ENCODE peak calls at places on chromosomes 13 and 19, in six cellular contexts. J, B, N, F, I and C are unnamed samples.

GRCh38 chr13:101785858-101786257 is 333.4 kb downstream of the ITGBL1 start:
- DNase-seq in B (no peak), J (no peak), I (no peak), F (peak; percentile 60), N (no peak), C (no peak)

GRCh38 chr19:13604902-13605586 is 98.8 kb upstream of the CACNA1A start:
- DNase-seq in B (no peak), N (no peak), I (no peak), J (no peak), F (no peak), C (no peak)

GRCh38 chr13:75836441-75836840 is 200.3 kb downstream of the LMO7 start:
- DNase-seq in B (no peak), I (no peak), J (no peak), N (no peak), F (no peak), C (no peak)

GRCh38 chr13:27005556-27005955 is 166.1 kb downstream of the USP12 start:
- DNase-seq in F (no peak), I (no peak), J (no peak), N (no peak), B (no peak), C (no peak)

GRCh38 chr13:113817860-113818691 is 45.8 kb downstream of the GAS6 start:
- DNase-seq in J (no peak), I (no peak), N (no peak), B (no peak), F (no peak), C (no peak)

GRCh38 chr13:82614086-82614485 is 1268.2 kb downstream of the SLITRK1 start:
- DNase-seq in F (no peak), I (no peak), B (no peak), J (no peak), N (no peak), C (no peak)

GRCh38 chr13:110012102-110012739 is 225.8 kb upstream of the IRS2 start:
- DNase-seq in J (no peak), N (no peak), B (no peak), I (peak; percentile 87), F (no peak), C (no peak)

GRCh38 chr13:42041684-42042035 is 6.8 kb upstream of the DGKH start:
- DNase-seq in N (peak; percentile 28), J (no peak), F (no peak), I (no peak), B (no peak), C (no peak)

GRCh38 chr13:44471686-44472085 is 98.1 kb downstream of the SERP2 start:
- DNase-seq in B (no peak), J (no peak), F (no peak), N (no peak), I (no peak), C (no peak)

GRCh38 chr19:6825076-6825774 is 52.7 kb downstream of the VAV1 start:
- DNase-seq in F (no peak), N (no peak), J (no peak), I (no peak), B (no peak), C (no peak)

GRCh38 chr19:932647-933552 is 7.1 kb downstream of the ARID3A start:
- DNase-seq in N (no peak), F (no peak), B (no peak), J (no peak), I (peak; percentile 80), C (peak; percentile 30)

GRCh38 chr19:46731007-46731501 is 14.1 kb upstream of the PRKD2 start:
- DNase-seq in B (no peak), J (no peak), I (no peak), N (no peak), F (no peak), C (no peak)

GRCh38 chr13:36211567-36211966 is 2.8 kb downstream of the SOHLH2 start:
- DNase-seq in I (no peak), F (no peak), N (no peak), B (no peak), J (no peak), C (no peak)

GRCh38 chr13:77062097-77062496 is 35.1 kb upstream of the FBXL3 start:
- DNase-seq in I (no peak), F (no peak), J (no peak), B (no peak), N (no peak), C (no peak)

GRCh38 chr19:56333506-56333905 is 18.9 kb upstream of the ZSCAN5A start:
- DNase-seq in N (no peak), F (peak; percentile 15), B (no peak), I (peak; percentile 26), J (no peak), C (no peak)

GRCh38 chr19:30682576-30683536 is 310.7 kb downstream of the ZNF536 start:
- DNase-seq in F (peak; percentile 70), I (peak; percentile 83), B (peak; percentile 32), J (peak; percentile 22), N (peak; percentile 69), C (peak; percentile 76)